ENCODE peak calls at places on chromosomes 7 and 10, in seven cellular contexts. One of them, this sample, is unnamed.

GRCh38 chr10:62467509-62467908 is 93.3 kb downstream of the ZNF365 start:
- DNase-seq in endothelial cell: no peak
- DNase-seq in Calu3: no peak
- DNase-seq in BJ: no peak
- DNase-seq in B cell: no peak
- DNase-seq in upper lobe of right lung: no peak
- DNase-seq in pancreas: no peak
- DNase-seq in this sample: no peak

GRCh38 chr7:111587715-111588433 is 25.6 kb upstream of the IMMP2L start:
- DNase-seq in endothelial cell: no peak
- DNase-seq in pancreas: no peak
- DNase-seq in B cell: no peak
- DNase-seq in Calu3: no peak
- DNase-seq in BJ: no peak
- DNase-seq in upper lobe of right lung: no peak
- DNase-seq in this sample: no peak

GRCh38 chr10:111323567-111323966 is 246.7 kb downstream of the ADRA2A start:
- DNase-seq in endothelial cell: no peak
- DNase-seq in B cell: no peak
- DNase-seq in BJ: no peak
- DNase-seq in upper lobe of right lung: no peak
- DNase-seq in pancreas: no peak
- DNase-seq in Calu3: no peak
- DNase-seq in this sample: no peak

GRCh38 chr10:72567884-72568283 is 58.0 kb downstream of the MICU1 start:
- DNase-seq in B cell: no peak
- DNase-seq in endothelial cell: peak; percentile 11
- DNase-seq in upper lobe of right lung: no peak
- DNase-seq in Calu3: peak; percentile 25
- DNase-seq in BJ: no peak
- DNase-seq in pancreas: no peak
- DNase-seq in this sample: no peak

GRCh38 chr7:42014625-42015412 is 222.2 kb downstream of the GLI3 start:
- DNase-seq in BJ: no peak
- DNase-seq in upper lobe of right lung: no peak
- DNase-seq in endothelial cell: peak; percentile 45
- DNase-seq in Calu3: peak; percentile 49
- DNase-seq in pancreas: no peak
- DNase-seq in B cell: no peak
- DNase-seq in this sample: peak; percentile 80

GRCh38 chr7:148540041-148540738 is 50.4 kb upstream of the C7orf33 start:
- DNase-seq in B cell: no peak
- DNase-seq in BJ: peak; percentile 8
- DNase-seq in pancreas: no peak
- DNase-seq in endothelial cell: no peak
- DNase-seq in upper lobe of right lung: no peak
- DNase-seq in Calu3: no peak
- DNase-seq in this sample: peak; percentile 58

GRCh38 chr10:116752563-116752962 is 10.2 kb upstream of the HSPA12A start:
- DNase-seq in BJ: no peak
- DNase-seq in endothelial cell: no peak
- DNase-seq in B cell: no peak
- DNase-seq in Calu3: no peak
- DNase-seq in pancreas: no peak
- DNase-seq in upper lobe of right lung: no peak
- DNase-seq in this sample: no peak

GRCh38 chr10:111200505-111201186 is 123.8 kb downstream of the ADRA2A start:
- DNase-seq in Calu3: no peak
- DNase-seq in endothelial cell: no peak
- DNase-seq in B cell: no peak
- DNase-seq in upper lobe of right lung: no peak
- DNase-seq in pancreas: peak; percentile 74
- DNase-seq in BJ: no peak
- DNase-seq in this sample: no peak

GRCh38 chr7:119219663-119220062 is 995.2 kb downstream of the ANKRD7 start:
- DNase-seq in endothelial cell: no peak
- DNase-seq in Calu3: no peak
- DNase-seq in upper lobe of right lung: no peak
- DNase-seq in pancreas: no peak
- DNase-seq in B cell: no peak
- DNase-seq in BJ: no peak
- DNase-seq in this sample: no peak

GRCh38 chr7:82699773-82700186 is 256.2 kb upstream of the CACNA2D1 start:
- DNase-seq in B cell: no peak
- DNase-seq in endothelial cell: no peak
- DNase-seq in pancreas: no peak
- DNase-seq in BJ: no peak
- DNase-seq in upper lobe of right lung: no peak
- DNase-seq in Calu3: peak; percentile 70
- DNase-seq in this sample: no peak

GRCh38 chr10:15562578-15562977 is 157.1 kb downstream of the ITGA8 start:
- DNase-seq in Calu3: no peak
- DNase-seq in BJ: no peak
- DNase-seq in endothelial cell: no peak
- DNase-seq in B cell: no peak
- DNase-seq in pancreas: no peak
- DNase-seq in upper lobe of right lung: no peak
- DNase-seq in this sample: no peak

GRCh38 chr7:143013897-143014296 is 13.0 kb downstream of the OR9A2 start:
- DNase-seq in upper lobe of right lung: no peak
- DNase-seq in B cell: no peak
- DNase-seq in Calu3: no peak
- DNase-seq in BJ: peak; percentile 62
- DNase-seq in endothelial cell: no peak
- DNase-seq in pancreas: no peak
- DNase-seq in this sample: no peak

GRCh38 chr7:48244902-48245301 is 73.6 kb downstream of the ABCA13 start:
- DNase-seq in endothelial cell: no peak
- DNase-seq in upper lobe of right lung: no peak
- DNase-seq in B cell: no peak
- DNase-seq in BJ: no peak
- DNase-seq in Calu3: peak; percentile 52
- DNase-seq in pancreas: no peak
- DNase-seq in this sample: no peak

GRCh38 chr7:12066004-12066403 is 145.1 kb upstream of the TMEM106B start:
- DNase-seq in B cell: no peak
- DNase-seq in Calu3: peak; percentile 46
- DNase-seq in BJ: no peak
- DNase-seq in pancreas: no peak
- DNase-seq in upper lobe of right lung: no peak
- DNase-seq in endothelial cell: no peak
- DNase-seq in this sample: no peak

GRCh38 chr7:73577627-73578341 is 595 bp downstream of the TBL2 start:
- DNase-seq in upper lobe of right lung: no peak
- DNase-seq in BJ: no peak
- DNase-seq in B cell: no peak
- DNase-seq in endothelial cell: no peak
- DNase-seq in pancreas: no peak
- DNase-seq in Calu3: no peak
- DNase-seq in this sample: peak; percentile 21

GRCh38 chr7:127897704-127898454 is 133.4 kb downstream of the LRRC4 start:
- DNase-seq in upper lobe of right lung: no peak
- DNase-seq in pancreas: no peak
- DNase-seq in endothelial cell: no peak
- DNase-seq in B cell: no peak
- DNase-seq in BJ: no peak
- DNase-seq in Calu3: no peak
- DNase-seq in this sample: no peak

GRCh38 chr10:4865945-4866661 is 40.1 kb downstream of the AKR1E2 start:
- DNase-seq in upper lobe of right lung: no peak
- DNase-seq in pancreas: no peak
- DNase-seq in BJ: no peak
- DNase-seq in Calu3: no peak
- DNase-seq in B cell: no peak
- DNase-seq in endothelial cell: no peak
- DNase-seq in this sample: no peak

GRCh38 chr10:68446179-68446578 is 25.6 kb downstream of the DNA2 start:
- DNase-seq in Calu3: no peak
- DNase-seq in pancreas: no peak
- DNase-seq in endothelial cell: no peak
- DNase-seq in BJ: no peak
- DNase-seq in B cell: no peak
- DNase-seq in upper lobe of right lung: no peak
- DNase-seq in this sample: no peak

GRCh38 chr10:104640339-104641149 is 546 bp upstream of the SORCS3 start:
- DNase-seq in B cell: no peak
- DNase-seq in BJ: no peak
- DNase-seq in Calu3: no peak
- DNase-seq in pancreas: no peak
- DNase-seq in upper lobe of right lung: no peak
- DNase-seq in endothelial cell: peak; percentile 31
- DNase-seq in this sample: no peak

GRCh38 chr7:66505531-66506451 is 122.9 kb upstream of the KCTD7 start:
- DNase-seq in Calu3: no peak
- DNase-seq in endothelial cell: no peak
- DNase-seq in upper lobe of right lung: no peak
- DNase-seq in B cell: no peak
- DNase-seq in pancreas: no peak
- DNase-seq in BJ: no peak
- DNase-seq in this sample: no peak

GRCh38 chr7:134948736-134949135 is 37.6 kb upstream of the AGBL3 start:
- DNase-seq in pancreas: no peak
- DNase-seq in BJ: no peak
- DNase-seq in Calu3: no peak
- DNase-seq in upper lobe of right lung: no peak
- DNase-seq in endothelial cell: no peak
- DNase-seq in B cell: no peak
- DNase-seq in this sample: no peak

GRCh38 chr10:31896972-31897384 is 31.7 kb downstream of the ARHGAP12 start:
- DNase-seq in endothelial cell: no peak
- DNase-seq in Calu3: no peak
- DNase-seq in BJ: peak; percentile 56
- DNase-seq in upper lobe of right lung: no peak
- DNase-seq in B cell: no peak
- DNase-seq in pancreas: no peak
- DNase-seq in this sample: no peak

GRCh38 chr10:71331736-71332135 is 12.7 kb downstream of the SLC29A3 start:
- DNase-seq in B cell: no peak
- DNase-seq in BJ: no peak
- DNase-seq in pancreas: no peak
- DNase-seq in Calu3: no peak
- DNase-seq in upper lobe of right lung: no peak
- DNase-seq in endothelial cell: no peak
- DNase-seq in this sample: no peak

GRCh38 chr7:129804301-129805085 is 148.3 kb downstream of the UBE2H start:
- DNase-seq in upper lobe of right lung: no peak
- DNase-seq in endothelial cell: no peak
- DNase-seq in BJ: no peak
- DNase-seq in Calu3: no peak
- DNase-seq in B cell: no peak
- DNase-seq in pancreas: peak; percentile 42
- DNase-seq in this sample: no peak

GRCh38 chr7:129803546-129804081 is 149.1 kb downstream of the UBE2H start:
- DNase-seq in upper lobe of right lung: no peak
- DNase-seq in Calu3: no peak
- DNase-seq in BJ: no peak
- DNase-seq in endothelial cell: no peak
- DNase-seq in B cell: no peak
- DNase-seq in pancreas: no peak
- DNase-seq in this sample: no peak

GRCh38 chr7:129801882-129802281 is 150.9 kb downstream of the UBE2H start:
- DNase-seq in pancreas: no peak
- DNase-seq in endothelial cell: no peak
- DNase-seq in upper lobe of right lung: no peak
- DNase-seq in B cell: no peak
- DNase-seq in Calu3: no peak
- DNase-seq in BJ: no peak
- DNase-seq in this sample: no peak

GRCh38 chr7:129805086-129805719 is 147.6 kb downstream of the UBE2H start:
- DNase-seq in Calu3: no peak
- DNase-seq in BJ: no peak
- DNase-seq in B cell: no peak
- DNase-seq in upper lobe of right lung: no peak
- DNase-seq in endothelial cell: no peak
- DNase-seq in pancreas: peak; percentile 66
- DNase-seq in this sample: no peak

DNA sequence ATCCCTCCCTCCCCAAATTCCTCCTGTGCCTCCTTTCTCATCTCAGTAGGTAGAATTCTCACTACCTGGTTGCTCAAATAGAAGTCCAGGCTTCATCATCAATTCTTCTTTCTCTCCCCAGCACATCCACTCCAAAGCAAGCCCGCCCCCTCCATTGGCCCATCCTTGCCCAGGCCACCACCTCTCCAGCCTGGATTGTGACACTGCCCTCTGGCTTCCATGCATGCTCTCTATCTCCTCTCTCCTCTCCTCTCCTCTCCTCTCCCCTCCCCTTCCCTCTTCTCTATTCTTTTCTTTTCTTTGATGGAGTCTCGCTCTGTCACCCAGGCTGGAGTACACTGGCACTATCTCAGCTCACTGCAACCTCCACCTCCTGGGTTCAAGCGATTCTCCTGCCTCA is 144.9 kb downstream of the UBE2H start:
- DNase-seq in Calu3: no peak
- DNase-seq in upper lobe of right lung: no peak
- DNase-seq in endothelial cell: no peak
- DNase-seq in BJ: no peak
- DNase-seq in pancreas: no peak
- DNase-seq in B cell: no peak
- DNase-seq in this sample: no peak
- TF ChIP-seq CTCF in Calu3: no peak
- TF ChIP-seq CTCF in upper lobe of right lung: no peak
- TF ChIP-seq CTCF in endothelial cell: no peak
- TF ChIP-seq CTCF in BJ: no peak
- TF ChIP-seq CTCF in pancreas: no peak
- TF ChIP-seq CTCF in B cell: no peak
- TF ChIP-seq CTCF in this sample: no peak

GRCh38 chr7:37918526-37918925 is 1.9 kb upstream of the SFRP4 start:
- DNase-seq in B cell: no peak
- DNase-seq in BJ: no peak
- DNase-seq in pancreas: no peak
- DNase-seq in upper lobe of right lung: no peak
- DNase-seq in Calu3: no peak
- DNase-seq in endothelial cell: no peak
- DNase-seq in this sample: no peak
- TF ChIP-seq CTCF in B cell: no peak
- TF ChIP-seq CTCF in BJ: no peak
- TF ChIP-seq CTCF in pancreas: no peak
- TF ChIP-seq CTCF in upper lobe of right lung: no peak
- TF ChIP-seq CTCF in Calu3: peak; percentile 22
- TF ChIP-seq CTCF in endothelial cell: no peak
- TF ChIP-seq CTCF in this sample: no peak

DNA sequence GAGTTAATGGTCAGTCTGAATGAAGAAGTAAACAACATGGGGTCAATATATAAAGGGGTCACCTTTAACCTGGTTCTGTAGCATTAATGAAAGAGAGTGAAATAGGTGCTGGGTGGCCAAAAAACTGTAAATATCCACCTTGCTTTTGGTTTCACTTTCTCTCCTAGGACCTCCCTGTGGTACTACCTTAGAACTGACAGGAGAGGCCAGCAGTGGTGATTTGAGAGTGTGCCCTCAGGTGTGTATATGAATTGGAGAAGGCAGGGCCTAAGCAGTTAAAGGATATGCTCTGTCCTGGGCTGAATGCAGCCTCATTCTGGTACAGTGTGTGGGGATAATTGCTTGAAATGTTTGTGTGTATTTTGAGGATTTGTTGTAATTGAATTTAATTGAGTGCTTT is 62.0 kb downstream of the BBS9 start:
- DNase-seq in B cell: no peak
- DNase-seq in endothelial cell: no peak
- DNase-seq in BJ: no peak
- DNase-seq in upper lobe of right lung: no peak
- DNase-seq in pancreas: no peak
- DNase-seq in Calu3: peak; percentile 57
- DNase-seq in this sample: no peak
- TF ChIP-seq CTCF in B cell: no peak
- TF ChIP-seq CTCF in endothelial cell: no peak
- TF ChIP-seq CTCF in BJ: no peak
- TF ChIP-seq CTCF in upper lobe of right lung: no peak
- TF ChIP-seq CTCF in pancreas: no peak
- TF ChIP-seq CTCF in Calu3: peak; percentile 29
- TF ChIP-seq CTCF in this sample: no peak

GRCh38 chr10:102198027-102198426 is 28.1 kb upstream of the ELOVL3 start:
- DNase-seq in B cell: no peak
- DNase-seq in upper lobe of right lung: no peak
- DNase-seq in pancreas: no peak
- DNase-seq in BJ: no peak
- DNase-seq in Calu3: no peak
- DNase-seq in endothelial cell: no peak
- DNase-seq in this sample: no peak
- TF ChIP-seq CTCF in B cell: no peak
- TF ChIP-seq CTCF in upper lobe of right lung: no peak
- TF ChIP-seq CTCF in pancreas: no peak
- TF ChIP-seq CTCF in BJ: no peak
- TF ChIP-seq CTCF in Calu3: no peak
- TF ChIP-seq CTCF in endothelial cell: no peak
- TF ChIP-seq CTCF in this sample: no peak

This sample was measured in Peyer's patch.